ENCODE peak calls at places on chromosomes 12 and 14, in six cellular contexts. L, O, P, K, F and Z are unnamed samples.

GRCh38 chr14:55329999-55330710 is 58.9 kb downstream of the FBXO34 start:
- DNase-seq in O (peak), F (no peak), K (no peak), L (no peak), P (no peak), Z (no peak)

GRCh38 chr12:48296586-48297396 is 53.9 kb downstream of the ZNF641 start:
- DNase-seq in K (peak), L (peak), P (no peak), F (peak), O (peak), Z (peak)

GRCh38 chr14:43687866-43688265 is 819.2 kb downstream of the FSCB start:
- DNase-seq in L (no peak), P (no peak), F (no peak), K (no peak), O (no peak), Z (peak)

GRCh38 chr12:47785036-47785886 is 12.2 kb downstream of the SLC48A1 start:
- DNase-seq in O (no peak), L (no peak), F (no peak), P (no peak), K (no peak), Z (no peak)

GRCh38 chr12:1050059-1050707 is 59.2 kb downstream of the ERC1 start:
- DNase-seq in L (no peak), P (no peak), F (no peak), O (no peak), K (no peak), Z (no peak)

GRCh38 chr12:65631621-65632111 is 192.6 kb upstream of the HMGA2 start:
- DNase-seq in F (no peak), P (no peak), K (no peak), O (peak), L (no peak), Z (peak)

GRCh38 chr12:54595471-54595870 is 7.0 kb upstream of the PPP1R1A start:
- DNase-seq in L (no peak), P (no peak), K (no peak), F (no peak), O (no peak), Z (no peak)

GRCh38 chr12:19428261-19428660 is 11.0 kb upstream of the AEBP2 start:
- DNase-seq in L (no peak), K (peak), P (peak), O (no peak), F (no peak), Z (no peak)

GRCh38 chr12:54987611-54988231 is 3.2 kb upstream of the TESPA1 start:
- DNase-seq in F (no peak), K (no peak), P (no peak), L (no peak), O (no peak), Z (no peak)

GRCh38 chr12:117010693-117011451 is 88.3 kb downstream of the TESC start:
- DNase-seq in P (no peak), O (no peak), L (no peak), F (no peak), K (no peak), Z (no peak)

GRCh38 chr12:15001733-15002471 is 29.1 kb downstream of the PDE6H start:
- DNase-seq in F (no peak), P (no peak), K (peak), L (no peak), O (no peak), Z (no peak)

GRCh38 chr14:66709292-66709691 is 201.3 kb downstream of the GPHN start:
- DNase-seq in F (no peak), O (no peak), K (no peak), P (no peak), L (no peak), Z (no peak)

GRCh38 chr12:46830731-46831334 is 5.0 kb upstream of the SLC38A4 start:
- DNase-seq in K (peak), P (no peak), F (no peak), O (no peak), L (no peak), Z (peak)

GRCh38 chr12:109710279-109710746 is 3.3 kb upstream of the FAM222A start:
- DNase-seq in K (no peak), F (no peak), L (no peak), P (no peak), O (no peak), Z (no peak)

GRCh38 chr12:93135286-93136239 is 206.5 kb upstream of the EEA1 start:
- DNase-seq in P (peak), K (no peak), F (no peak), L (no peak), O (peak), Z (no peak)

GRCh38 chr12:109112720-109113465 is 3.5 kb upstream of the ACACB start:
- DNase-seq in K (no peak), P (peak), F (no peak), O (no peak), L (no peak), Z (no peak)

GRCh38 chr12:104505095-104505819 is 48.5 kb downstream of the CHST11 start:
- DNase-seq in F (no peak), L (no peak), P (no peak), O (no peak), K (no peak), Z (no peak)

GRCh38 chr12:915090-915489 is 34.4 kb downstream of the RAD52 start:
- DNase-seq in L (no peak), O (no peak), P (peak), F (no peak), K (peak), Z (no peak)

GRCh38 chr12:62259311-62259992 is 752 bp upstream of the USP15 start:
- DNase-seq in L (no peak), F (no peak), O (no peak), K (no peak), P (peak), Z (no peak)

GRCh38 chr12:28172434-28173030 is 17.7 kb upstream of the CCDC91 start:
- DNase-seq in P (peak), L (no peak), F (no peak), O (peak), K (peak), Z (peak)

GRCh38 chr14:50904719-50905118 is 32.9 kb downstream of the ABHD12B start:
- DNase-seq in L (no peak), K (no peak), O (no peak), F (no peak), P (no peak), Z (no peak)